ENCODE peak calls at places on chromosomes 6 and 20, in five cellular contexts. J is GM12878, A is A549, F is K562, T is HepG2. L is an unnamed sample.

GRCh38 chr6:2008383-2008976 is 236.9 kb downstream of the GMDS start:
- DNase-seq in J (no peak), A (no peak), F (no peak), T (no peak), L (no peak)

GRCh38 chr6:101666256-101666655 is 272.7 kb downstream of the GRIK2 start:
- DNase-seq in J (no peak), A (no peak), F (no peak), T (peak), L (no peak)

GRCh38 chr6:31158863-31159855 is 770 bp downstream of the TCF19 start:
- DNase-seq in J (no peak), A (peak), F (peak), T (peak), L (no peak)

GRCh38 chr20:37904008-37904675 is 1.2 kb downstream of the VSTM2L start:
- DNase-seq in J (no peak), A (no peak), F (no peak), T (no peak), L (no peak)

GRCh38 chr20:46811328-46812084 is 83.1 kb upstream of the EYA2 start:
- DNase-seq in J (no peak), A (no peak), F (no peak), T (no peak), L (no peak)

GRCh38 chr6:37499433-37500293 is at the start of gene CCDC167:
- DNase-seq in J (peak), A (peak), F (peak), T (peak), L (peak)

GRCh38 chr6:137904822-137905617 is 38.0 kb downstream of the TNFAIP3 start:
- DNase-seq in J (no peak), A (no peak), F (peak), T (no peak), L (no peak)

GRCh38 chr6:130322673-130323268 is 43.0 kb upstream of the TMEM200A start:
- DNase-seq in J (peak), A (no peak), F (peak), T (peak), L (no peak)

GRCh38 chr6:104540743-104541142 is 319.0 kb downstream of the HACE1 start:
- DNase-seq in J (no peak), A (no peak), F (no peak), T (no peak), L (no peak)

GRCh38 chr20:63553933-63554290 is at the start of gene FNDC11:
- DNase-seq in J (no peak), A (no peak), F (peak), T (no peak), L (peak)

GRCh38 chr6:159790149-159790946 is at the start of gene MRPL18:
- DNase-seq in J (peak), A (peak), F (peak), T (peak), L (peak)

GRCh38 chr6:156731436-156731835 is 45.7 kb upstream of the ARID1B start:
- DNase-seq in J (no peak), A (no peak), F (no peak), T (no peak), L (no peak)

GRCh38 chr6:1633366-1634021 is 23.8 kb downstream of the FOXC1 start:
- DNase-seq in J (no peak), A (no peak), F (no peak), T (no peak), L (no peak)

GRCh38 chr6:39428152-39428551 is 105.7 kb upstream of the KCNK16 start:
- DNase-seq in J (no peak), A (no peak), F (no peak), T (no peak), L (no peak)

GRCh38 chr20:47676219-47676721 is 109.0 kb downstream of the SULF2 start:
- DNase-seq in J (no peak), A (no peak), F (no peak), T (peak), L (no peak)

GRCh38 chr6:154805288-154805911 is 72.2 kb downstream of the SCAF8 start:
- DNase-seq in J (no peak), A (peak), F (peak), T (peak), L (no peak)
- TF ChIP-seq HDAC2 in J (no peak), A (no peak), F (no peak), T (no peak), L (no peak)

DNA sequence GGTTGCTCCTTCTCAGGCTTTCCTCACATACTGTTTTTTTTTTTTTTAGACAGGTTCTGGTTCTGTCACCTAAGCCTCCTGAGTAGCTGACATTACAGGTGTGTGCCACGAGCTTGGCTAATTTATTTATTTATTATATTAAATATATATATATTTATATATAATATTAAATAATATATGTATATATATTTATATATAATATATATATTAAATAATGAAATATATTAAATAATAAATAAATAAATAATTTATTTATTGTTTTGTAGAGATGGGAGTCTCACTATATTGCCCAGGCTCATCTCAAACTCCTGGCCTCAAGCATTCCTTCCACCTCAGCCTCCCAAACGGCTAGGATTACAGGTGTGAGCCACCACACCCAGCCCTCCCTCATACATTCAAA is 28.3 kb upstream of the SLC9A8 start:
- DNase-seq in J (no peak), A (no peak), F (no peak), T (no peak), L (no peak)
- TF ChIP-seq HDAC2 in J (no peak), A (no peak), F (no peak), T (no peak), L (no peak)

GRCh38 chr6:134115715-134116074 is 63.3 kb upstream of the SLC2A12 start:
- DNase-seq in J (no peak), A (no peak), F (no peak), T (no peak), L (no peak)

GRCh38 chr6:134119481-134119880 is 67.1 kb upstream of the SLC2A12 start:
- DNase-seq in J (no peak), A (no peak), F (no peak), T (no peak), L (no peak)

GRCh38 chr6:134114918-134115714 is 62.7 kb upstream of the SLC2A12 start:
- DNase-seq in J (no peak), A (no peak), F (no peak), T (no peak), L (no peak)

GRCh38 chr6:134114489-134114888 is 62.1 kb upstream of the SLC2A12 start:
- DNase-seq in J (no peak), A (no peak), F (no peak), T (no peak), L (no peak)

DNA sequence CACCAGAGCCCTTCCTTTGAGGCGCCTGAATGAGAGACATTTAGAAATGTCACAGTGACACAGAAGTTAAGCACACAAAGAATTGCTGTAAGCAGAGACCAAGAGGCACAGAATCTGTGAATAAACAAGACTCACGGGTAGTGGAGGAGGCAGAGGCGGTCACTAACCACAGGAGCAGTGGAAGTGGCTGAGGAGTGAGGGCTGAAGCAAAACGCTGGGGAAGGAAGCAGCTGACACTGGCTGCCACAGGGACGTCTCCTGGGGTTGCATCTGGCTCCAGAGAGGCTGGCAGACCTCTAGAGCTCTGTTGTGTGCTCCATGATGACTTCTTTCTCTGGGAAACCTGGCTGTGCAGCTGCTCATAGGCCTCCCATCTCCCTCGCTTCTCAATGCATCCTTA is 65.0 kb upstream of the SLC2A12 start:
- DNase-seq in J (no peak), A (no peak), F (no peak), T (no peak), L (no peak)
- TF ChIP-seq HDAC2 in J (no peak), A (no peak), F (no peak), T (no peak), L (no peak)

DNA sequence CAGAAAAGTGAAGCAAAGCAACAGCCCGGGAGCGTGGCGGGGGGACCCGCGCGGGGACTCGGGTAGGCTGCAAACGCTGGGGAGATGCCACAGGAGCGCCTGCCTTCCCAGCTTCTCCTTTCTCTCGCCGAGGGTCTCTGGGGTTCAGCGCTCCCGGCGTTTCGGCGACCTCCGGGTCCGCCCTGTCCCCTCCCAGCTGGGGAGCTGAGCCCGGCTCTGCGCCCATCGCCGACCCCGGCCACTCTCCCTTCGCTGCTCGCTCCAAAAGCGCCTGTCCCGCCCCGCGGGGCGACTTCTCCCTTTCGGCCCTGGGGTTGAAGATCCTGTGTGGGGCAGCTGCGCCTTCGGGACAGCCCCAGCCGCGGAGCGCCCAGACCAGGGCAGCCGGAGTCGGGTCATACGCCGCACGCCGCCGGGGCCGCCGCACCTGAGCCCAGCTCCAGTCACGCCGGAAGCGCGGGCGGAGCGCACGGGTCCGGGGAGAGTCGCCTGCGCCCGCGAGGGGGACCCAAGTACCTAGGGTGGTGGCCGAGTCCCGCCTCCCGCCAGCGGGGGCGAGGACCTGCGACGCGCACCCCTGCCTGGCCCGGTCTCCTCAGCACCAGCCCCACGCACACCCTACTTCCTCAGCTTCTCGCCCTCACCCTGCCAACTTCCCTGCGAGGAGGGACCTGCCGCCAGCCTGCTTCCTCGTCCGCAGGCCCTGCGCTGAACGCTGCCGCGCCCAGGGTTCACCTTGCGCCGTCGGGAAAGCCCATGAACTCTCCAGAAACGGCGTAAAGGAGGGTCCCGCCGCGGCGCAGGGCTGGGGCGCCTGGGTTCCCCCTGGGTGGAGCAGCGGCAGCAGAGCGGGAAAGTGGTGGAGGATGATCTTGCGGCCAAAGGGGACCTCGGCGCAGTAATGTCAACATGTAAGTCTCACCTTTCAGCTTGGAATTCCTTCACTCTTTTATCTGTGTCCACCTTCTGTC is at the start of gene ADGRG6:
- DNase-seq in J (no peak), A (peak), F (peak), T (peak), L (no peak)
- TF ChIP-seq HDAC2 in J (no peak), A (no peak), F (no peak), T (peak), L (peak)

L was measured in H1.